ENCODE peak calls at places on chromosome 3, in six cellular contexts. I, R, X, C, L and B are unnamed samples.

GRCh38 chr3:108099679-108100428 is 9.0 kb upstream of the CD47 start:
- DNase-seq in C (no peak), I (no peak), R (no peak), L (no peak), X (peak), B (no peak)

GRCh38 chr3:15647629-15648167 is 46.2 kb downstream of the BTD start:
- DNase-seq in I (peak), R (peak), L (peak), X (peak), C (no peak), B (no peak)

GRCh38 chr3:11930084-11930483 is 74.1 kb upstream of the SYN2 start:
- DNase-seq in L (no peak), C (no peak), X (no peak), R (no peak), I (no peak), B (no peak)

GRCh38 chr3:24254649-24255048 is 240.0 kb downstream of the THRB start:
- DNase-seq in C (no peak), L (peak), X (no peak), R (peak), I (no peak), B (no peak)

GRCh38 chr3:61896251-61896650 is 334.9 kb downstream of the PTPRG start:
- DNase-seq in C (no peak), I (no peak), X (no peak), L (no peak), R (no peak), B (no peak)

GRCh38 chr3:23324745-23325144 is 121.6 kb downstream of the UBE2E2 start:
- DNase-seq in I (no peak), R (peak), L (peak), C (no peak), X (peak), B (no peak)

GRCh38 chr3:480070-480469 is 283.5 kb downstream of the CHL1 start:
- DNase-seq in C (no peak), L (no peak), R (no peak), X (no peak), I (no peak), B (no peak)

GRCh38 chr3:157093096-157093495 is 66.9 kb downstream of the CCNL1 start:
- DNase-seq in C (no peak), R (no peak), L (no peak), X (no peak), I (no peak), B (no peak)

GRCh38 chr3:12744326-12744725 is 14.7 kb downstream of the TMEM40 start:
- DNase-seq in R (no peak), L (no peak), C (no peak), I (no peak), X (no peak), B (no peak)

GRCh38 chr3:89690649-89691048 is 583.2 kb downstream of the EPHA3 start:
- DNase-seq in I (no peak), X (no peak), L (no peak), R (no peak), C (no peak), B (no peak)

GRCh38 chr3:94063497-94064119 is 747 bp downstream of the NSUN3 start:
- DNase-seq in I (no peak), R (peak), C (no peak), L (no peak), X (no peak), B (no peak)
- H3K4me3 ChIP-seq in I (peak), R (peak), C (peak), L (peak), X (peak), B (peak)

DNA sequence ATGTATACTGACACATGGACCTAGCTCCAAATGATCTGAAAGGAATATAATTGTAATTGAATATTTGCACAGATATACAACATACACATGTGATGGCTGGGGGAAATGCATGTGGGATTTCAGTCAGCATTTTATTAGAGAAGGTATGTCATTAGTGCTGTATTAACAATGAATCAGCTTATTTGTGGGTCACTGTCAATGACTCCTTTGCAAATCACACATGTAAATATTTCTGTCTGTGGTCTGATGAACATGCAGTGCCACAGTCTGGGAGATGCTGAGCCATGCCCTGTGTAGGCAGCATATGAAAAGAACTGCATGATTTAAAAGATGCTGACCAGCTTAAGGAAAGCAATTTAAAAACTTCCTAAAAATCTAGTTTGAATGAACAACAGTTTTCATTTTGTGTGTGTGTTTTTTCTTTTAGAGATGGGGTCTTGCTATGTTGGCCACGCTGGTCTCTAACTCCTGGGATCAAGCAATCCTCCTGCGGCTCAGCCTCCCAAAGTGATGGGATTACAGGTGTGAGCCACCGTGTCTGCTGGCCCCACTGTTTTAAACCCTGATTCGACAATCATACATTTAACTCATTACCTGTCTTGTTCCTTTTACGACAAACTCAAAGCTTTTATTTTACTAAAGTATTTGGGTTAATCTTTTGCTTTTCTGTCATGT is 808 bp upstream of the B3GNT5 start:
- DNase-seq in R (no peak), X (no peak), C (no peak), I (no peak), L (no peak), B (no peak)
- H3K4me3 ChIP-seq in R (no peak), X (no peak), C (no peak), I (peak), L (no peak), B (no peak)

GRCh38 chr3:27945229-27945628 is 223.1 kb upstream of the EOMES start:
- DNase-seq in I (no peak), R (no peak), X (no peak), C (no peak), L (no peak), B (no peak)

GRCh38 chr3:27939510-27939909 is 217.4 kb upstream of the EOMES start:
- DNase-seq in C (no peak), X (no peak), R (no peak), L (no peak), I (no peak), B (no peak)

GRCh38 chr3:27939940-27940339 is 217.8 kb upstream of the EOMES start:
- DNase-seq in C (peak), R (peak), X (no peak), L (no peak), I (no peak), B (no peak)

GRCh38 chr3:27943106-27943505 is 221.0 kb upstream of the EOMES start:
- DNase-seq in X (no peak), R (peak), L (no peak), C (peak), I (no peak), B (no peak)
- H3K4me3 ChIP-seq in X (no peak), R (no peak), L (no peak), C (no peak), I (no peak), B (no peak)

DNA sequence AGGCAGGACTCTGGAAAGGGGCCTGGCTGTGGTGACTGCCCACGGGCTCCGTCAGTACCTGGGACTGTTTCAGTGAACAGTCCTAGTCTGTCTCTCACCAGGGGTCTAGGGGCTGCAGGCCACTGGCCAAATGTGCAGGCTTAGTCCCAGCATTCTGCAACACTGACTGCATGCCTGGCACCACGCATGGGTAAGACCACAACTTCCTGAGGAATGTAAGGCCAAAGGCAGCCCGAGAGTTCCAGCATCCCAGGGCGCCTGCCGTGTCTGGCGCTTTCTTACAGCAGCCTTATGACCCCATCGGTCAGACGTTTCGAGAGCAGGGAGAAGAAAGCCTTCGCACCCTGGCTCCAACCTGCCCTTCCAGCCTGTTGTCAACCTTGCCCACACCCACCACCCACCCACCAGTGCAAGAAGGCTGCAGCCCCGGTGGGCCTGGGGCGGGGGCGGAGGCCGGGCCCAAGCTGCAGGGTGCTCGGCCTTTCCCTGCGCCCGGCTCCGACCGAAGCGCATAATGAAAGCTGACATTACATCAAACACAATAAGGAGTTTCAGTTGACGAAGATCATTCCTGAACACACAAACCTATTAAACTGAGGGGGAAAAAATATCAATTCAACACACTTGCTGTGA is 29.5 kb upstream of the TMEM115 start:
- DNase-seq in I (no peak), X (no peak), L (no peak), C (no peak), R (peak), B (no peak)
- H3K4me3 ChIP-seq in I (no peak), X (no peak), L (no peak), C (no peak), R (no peak), B (no peak)

GRCh38 chr3:53142986-53143385 is 12.8 kb upstream of the RFT1 start:
- DNase-seq in C (no peak), I (no peak), R (no peak), L (no peak), X (no peak), B (peak)

GRCh38 chr3:53140575-53141467 is 10.6 kb upstream of the RFT1 start:
- DNase-seq in I (no peak), L (no peak), C (no peak), R (peak), X (no peak), B (peak)

GRCh38 chr3:53144446-53144845 is 14.2 kb upstream of the RFT1 start:
- DNase-seq in R (no peak), X (no peak), L (no peak), C (no peak), I (no peak), B (no peak)

GRCh38 chr3:53139833-53140574 is 9.8 kb upstream of the RFT1 start:
- DNase-seq in R (no peak), I (no peak), C (no peak), L (no peak), X (no peak), B (peak)

GRCh38 chr3:53141468-53141840 is 11.2 kb upstream of the RFT1 start:
- DNase-seq in I (no peak), R (no peak), C (no peak), L (no peak), X (no peak), B (no peak)
- H3K4me3 ChIP-seq in I (no peak), R (no peak), C (no peak), L (no peak), X (no peak), B (no peak)

GRCh38 chr3:38038447-38038911 is 529 bp upstream of the DLEC1 start:
- DNase-seq in L (no peak), I (peak), R (no peak), C (no peak), X (no peak), B (no peak)
- H3K4me3 ChIP-seq in L (no peak), I (peak), R (no peak), C (peak), X (no peak), B (no peak)

DNA sequence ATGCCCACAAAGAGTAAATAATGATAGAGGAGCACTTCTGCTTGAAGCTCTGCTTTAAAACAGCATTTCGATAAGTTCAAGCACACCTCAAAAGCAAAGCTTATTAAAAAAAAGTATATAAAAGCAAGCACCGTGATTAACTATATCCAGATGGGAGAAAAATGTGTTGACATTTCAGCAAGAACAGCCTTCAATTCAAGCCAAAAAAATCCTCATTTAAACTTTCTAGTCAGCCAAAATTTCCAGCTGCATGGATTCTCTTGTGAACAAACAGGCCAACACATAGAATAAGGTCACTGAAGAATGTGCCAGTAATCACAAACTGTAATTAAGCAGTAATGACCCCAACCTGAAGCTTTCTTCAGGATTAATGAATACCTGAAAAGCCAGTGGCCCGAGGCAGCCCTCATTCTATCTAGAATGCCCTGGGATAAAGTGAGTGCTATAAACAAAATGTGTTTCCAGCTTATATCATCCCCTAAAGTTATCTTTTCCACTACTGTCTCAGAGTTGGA is 130.7 kb upstream of the KCNMB2 start:
- DNase-seq in X (no peak), R (peak), C (no peak), L (no peak), I (no peak), B (no peak)
- H3K4me3 ChIP-seq in X (no peak), R (no peak), C (no peak), L (no peak), I (no peak), B (no peak)

DNA sequence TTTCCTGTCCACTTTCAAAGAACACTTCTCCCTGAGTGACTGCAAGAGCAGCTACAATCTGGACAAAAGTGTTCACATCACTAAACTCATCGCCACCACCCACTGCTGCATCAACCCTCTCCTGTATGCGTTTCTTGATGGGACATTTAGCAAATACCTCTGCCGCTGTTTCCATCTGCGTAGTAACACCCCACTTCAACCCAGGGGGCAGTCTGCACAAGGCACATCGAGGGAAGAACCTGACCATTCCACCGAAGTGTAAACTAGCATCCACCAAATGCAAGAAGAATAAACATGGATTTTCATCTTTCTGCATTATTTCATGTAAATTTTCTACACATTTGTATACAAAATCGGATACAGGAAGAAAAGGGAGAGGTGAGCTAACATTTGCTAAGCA is 1.8 kb downstream of the CCRL2 start:
- DNase-seq in I (no peak), C (no peak), X (no peak), L (no peak), R (no peak), B (no peak)
- H3K4me3 ChIP-seq in I (no peak), C (no peak), X (no peak), L (no peak), R (no peak), B (no peak)

GRCh38 chr3:100590114-100590839 is 19.1 kb upstream of the ADGRG7 start:
- DNase-seq in R (peak), L (peak), I (peak), C (peak), X (no peak), B (no peak)
- H3K4me3 ChIP-seq in R (peak), L (peak), I (no peak), C (peak), X (no peak), B (no peak)

GRCh38 chr3:49704629-49705028 is 14.9 kb downstream of the AMIGO3 start:
- DNase-seq in X (no peak), R (no peak), I (no peak), C (no peak), L (no peak), B (no peak)
- H3K4me3 ChIP-seq in X (no peak), R (no peak), I (no peak), C (no peak), L (no peak), B (no peak)